ENCODE peak calls at places on chromosome 11, in five cellular contexts. One of them, this sample, is unnamed.

GRCh38 chr11:111797145-111797581 is 31.0 kb upstream of the PPP2R1B start:
- DNase-seq in progenitor cell of endocrine pancreas: no peak
- DNase-seq in chondrocyte: no peak
- DNase-seq in astrocyte of the spinal cord: peak
- DNase-seq in WERI-Rb-1: no peak
- DNase-seq in this sample: no peak

GRCh38 chr11:133082453-133082781 is 449.9 kb downstream of the OPCML start:
- DNase-seq in progenitor cell of endocrine pancreas: no peak
- DNase-seq in WERI-Rb-1: peak
- DNase-seq in astrocyte of the spinal cord: no peak
- DNase-seq in chondrocyte: no peak
- DNase-seq in this sample: peak

GRCh38 chr11:104163100-104164027 is 583 bp downstream of the PDGFD start:
- DNase-seq in WERI-Rb-1: no peak
- DNase-seq in astrocyte of the spinal cord: peak
- DNase-seq in chondrocyte: no peak
- DNase-seq in progenitor cell of endocrine pancreas: no peak
- DNase-seq in this sample: peak

GRCh38 chr11:112248216-112248615 is 12.4 kb downstream of the PLET1 start:
- DNase-seq in WERI-Rb-1: no peak
- DNase-seq in progenitor cell of endocrine pancreas: no peak
- DNase-seq in chondrocyte: no peak
- DNase-seq in astrocyte of the spinal cord: peak
- DNase-seq in this sample: no peak

GRCh38 chr11:33701302-33701701 is 676 bp upstream of the C11orf91 start:
- DNase-seq in WERI-Rb-1: no peak
- DNase-seq in chondrocyte: no peak
- DNase-seq in astrocyte of the spinal cord: no peak
- DNase-seq in progenitor cell of endocrine pancreas: no peak
- DNase-seq in this sample: no peak

GRCh38 chr11:13094930-13095687 is 86.0 kb downstream of the RASSF10 start:
- DNase-seq in WERI-Rb-1: no peak
- DNase-seq in chondrocyte: no peak
- DNase-seq in astrocyte of the spinal cord: no peak
- DNase-seq in progenitor cell of endocrine pancreas: no peak
- DNase-seq in this sample: no peak

GRCh38 chr11:20609727-20610707 is 10.6 kb downstream of the SLC6A5 start:
- DNase-seq in progenitor cell of endocrine pancreas: peak
- DNase-seq in chondrocyte: no peak
- DNase-seq in WERI-Rb-1: peak
- DNase-seq in astrocyte of the spinal cord: peak
- DNase-seq in this sample: peak

GRCh38 chr11:10743354-10744035 is 7.6 kb upstream of the CTR9 start:
- DNase-seq in astrocyte of the spinal cord: no peak
- DNase-seq in WERI-Rb-1: no peak
- DNase-seq in chondrocyte: no peak
- DNase-seq in progenitor cell of endocrine pancreas: no peak
- DNase-seq in this sample: no peak

GRCh38 chr11:59545179-59546020 is 34.1 kb downstream of the OR4D9 start:
- DNase-seq in chondrocyte: no peak
- DNase-seq in progenitor cell of endocrine pancreas: no peak
- DNase-seq in WERI-Rb-1: no peak
- DNase-seq in astrocyte of the spinal cord: peak
- DNase-seq in this sample: no peak

GRCh38 chr11:36490026-36490806 is 19.9 kb downstream of the TRAF6 start:
- DNase-seq in progenitor cell of endocrine pancreas: no peak
- DNase-seq in astrocyte of the spinal cord: no peak
- DNase-seq in chondrocyte: no peak
- DNase-seq in WERI-Rb-1: no peak
- DNase-seq in this sample: no peak

GRCh38 chr11:36488096-36488495 is 22.0 kb downstream of the TRAF6 start:
- DNase-seq in chondrocyte: no peak
- DNase-seq in progenitor cell of endocrine pancreas: no peak
- DNase-seq in astrocyte of the spinal cord: no peak
- DNase-seq in WERI-Rb-1: no peak
- DNase-seq in this sample: no peak

GRCh38 chr11:36487619-36488018 is 22.5 kb downstream of the TRAF6 start:
- DNase-seq in WERI-Rb-1: no peak
- DNase-seq in progenitor cell of endocrine pancreas: no peak
- DNase-seq in astrocyte of the spinal cord: no peak
- DNase-seq in chondrocyte: no peak
- DNase-seq in this sample: no peak

GRCh38 chr11:36493332-36493731 is 16.7 kb downstream of the TRAF6 start:
- DNase-seq in WERI-Rb-1: no peak
- DNase-seq in progenitor cell of endocrine pancreas: no peak
- DNase-seq in astrocyte of the spinal cord: no peak
- DNase-seq in chondrocyte: no peak
- DNase-seq in this sample: no peak

GRCh38 chr11:36492724-36493304 is 17.3 kb downstream of the TRAF6 start:
- DNase-seq in WERI-Rb-1: peak
- DNase-seq in astrocyte of the spinal cord: peak
- DNase-seq in chondrocyte: no peak
- DNase-seq in progenitor cell of endocrine pancreas: no peak
- DNase-seq in this sample: no peak
- TF ChIP-seq CTCF in WERI-Rb-1: peak
- TF ChIP-seq CTCF in astrocyte of the spinal cord: peak
- TF ChIP-seq CTCF in chondrocyte: peak
- TF ChIP-seq CTCF in progenitor cell of endocrine pancreas: peak
- TF ChIP-seq CTCF in this sample: peak

DNA sequence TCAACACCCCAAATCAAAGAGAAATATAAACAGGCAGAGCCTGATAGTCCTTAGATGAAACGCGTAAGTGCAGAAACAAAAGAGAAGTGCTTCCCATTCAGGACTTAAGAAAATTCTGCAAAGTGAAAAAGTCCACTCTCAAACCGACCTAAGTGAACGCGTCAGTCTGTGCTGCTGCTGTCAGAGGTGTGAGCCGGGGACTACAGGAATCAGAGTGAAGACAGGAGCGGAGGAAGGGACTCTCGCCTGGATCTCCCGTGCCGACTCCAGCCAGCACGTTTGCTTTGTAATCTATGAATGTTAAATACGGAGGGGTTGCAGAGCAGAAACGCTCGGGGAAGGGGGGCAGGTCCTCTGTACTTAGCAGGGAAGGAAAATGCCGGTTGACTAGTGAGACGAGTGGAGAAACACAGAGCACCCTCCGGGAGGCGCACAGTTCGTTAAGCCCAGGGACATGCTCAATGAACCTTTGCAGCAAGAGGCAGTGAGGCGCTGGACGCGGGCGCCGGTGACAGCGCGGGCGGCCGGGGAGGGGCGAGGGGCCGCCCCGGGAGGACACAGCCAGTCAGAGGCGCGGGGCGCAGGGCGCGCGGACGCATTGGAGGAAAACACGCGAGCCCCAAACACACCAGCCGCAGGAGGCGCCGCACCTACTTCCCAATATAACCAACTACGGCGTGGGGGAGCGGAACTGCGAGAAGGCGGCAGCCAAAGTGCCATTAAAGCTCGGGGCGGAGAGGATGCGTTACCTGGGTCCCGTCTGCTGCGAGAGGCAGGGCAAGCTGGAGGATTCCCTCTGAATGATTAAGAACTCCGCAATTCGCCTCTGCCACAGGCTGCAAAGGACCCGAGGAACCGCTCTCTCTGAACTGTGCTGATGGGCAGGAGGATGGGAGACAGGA is at the start of gene CNTN5:
- DNase-seq in progenitor cell of endocrine pancreas: peak
- DNase-seq in chondrocyte: peak
- DNase-seq in astrocyte of the spinal cord: peak
- DNase-seq in WERI-Rb-1: peak
- DNase-seq in this sample: peak
- TF ChIP-seq CTCF in progenitor cell of endocrine pancreas: no peak
- TF ChIP-seq CTCF in chondrocyte: peak
- TF ChIP-seq CTCF in astrocyte of the spinal cord: no peak
- TF ChIP-seq CTCF in WERI-Rb-1: peak
- TF ChIP-seq CTCF in this sample: no peak

GRCh38 chr11:1825039-1825740 is 9.6 kb upstream of the SYT8 start:
- DNase-seq in WERI-Rb-1: peak
- DNase-seq in progenitor cell of endocrine pancreas: peak
- DNase-seq in chondrocyte: peak
- DNase-seq in astrocyte of the spinal cord: no peak
- DNase-seq in this sample: peak

GRCh38 chr11:1825785-1826451 is 8.9 kb upstream of the SYT8 start:
- DNase-seq in chondrocyte: peak
- DNase-seq in astrocyte of the spinal cord: no peak
- DNase-seq in progenitor cell of endocrine pancreas: no peak
- DNase-seq in WERI-Rb-1: peak
- DNase-seq in this sample: no peak

GRCh38 chr11:1827095-1827797 is 7.5 kb upstream of the SYT8 start:
- DNase-seq in progenitor cell of endocrine pancreas: no peak
- DNase-seq in astrocyte of the spinal cord: peak
- DNase-seq in WERI-Rb-1: no peak
- DNase-seq in chondrocyte: peak
- DNase-seq in this sample: no peak

GRCh38 chr11:1827931-1828330 is 6.9 kb upstream of the SYT8 start:
- DNase-seq in astrocyte of the spinal cord: no peak
- DNase-seq in WERI-Rb-1: no peak
- DNase-seq in chondrocyte: peak
- DNase-seq in progenitor cell of endocrine pancreas: no peak
- DNase-seq in this sample: no peak

DNA sequence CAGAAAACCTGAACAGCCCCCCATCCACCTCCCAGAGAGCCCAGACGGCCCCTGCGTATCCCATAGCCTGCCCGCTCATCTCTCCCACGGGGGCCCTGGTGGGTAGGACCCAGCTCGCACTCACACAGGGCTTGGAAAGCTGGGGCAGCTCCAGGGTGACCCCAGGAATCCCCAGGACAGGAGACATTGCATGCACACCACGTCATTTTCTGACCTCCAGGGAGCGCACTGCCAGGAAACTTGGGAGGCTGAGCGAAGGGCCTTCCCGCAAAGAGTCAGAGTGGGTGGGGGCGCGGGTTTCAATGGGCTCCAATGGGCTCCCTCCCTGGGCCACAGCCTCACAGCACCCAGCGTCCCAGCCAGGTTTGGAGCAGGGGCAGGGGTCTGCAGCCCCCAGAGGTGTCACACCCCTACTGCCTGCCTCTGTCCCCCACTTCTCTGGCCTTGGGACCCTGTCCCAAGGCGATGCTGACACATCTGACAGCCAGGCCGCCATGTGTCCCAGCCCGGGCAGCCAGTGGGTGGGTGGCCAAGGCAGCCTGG is 8.2 kb upstream of the SYT8 start:
- DNase-seq in WERI-Rb-1: peak
- DNase-seq in progenitor cell of endocrine pancreas: no peak
- DNase-seq in astrocyte of the spinal cord: peak
- DNase-seq in chondrocyte: peak
- DNase-seq in this sample: no peak
- TF ChIP-seq CTCF in WERI-Rb-1: peak
- TF ChIP-seq CTCF in progenitor cell of endocrine pancreas: no peak
- TF ChIP-seq CTCF in astrocyte of the spinal cord: peak
- TF ChIP-seq CTCF in chondrocyte: peak
- TF ChIP-seq CTCF in this sample: no peak

GRCh38 chr11:75269896-75270295 is 29.3 kb downstream of the TPBGL start:
- DNase-seq in WERI-Rb-1: no peak
- DNase-seq in astrocyte of the spinal cord: no peak
- DNase-seq in progenitor cell of endocrine pancreas: no peak
- DNase-seq in chondrocyte: peak
- DNase-seq in this sample: no peak
- TF ChIP-seq CTCF in WERI-Rb-1: no peak
- TF ChIP-seq CTCF in astrocyte of the spinal cord: no peak
- TF ChIP-seq CTCF in progenitor cell of endocrine pancreas: no peak
- TF ChIP-seq CTCF in chondrocyte: no peak
- TF ChIP-seq CTCF in this sample: no peak

GRCh38 chr11:46446343-46446751 is 54.8 kb upstream of the CHRM4 start:
- DNase-seq in progenitor cell of endocrine pancreas: no peak
- DNase-seq in astrocyte of the spinal cord: peak
- DNase-seq in chondrocyte: no peak
- DNase-seq in WERI-Rb-1: no peak
- DNase-seq in this sample: no peak
- TF ChIP-seq CTCF in progenitor cell of endocrine pancreas: no peak
- TF ChIP-seq CTCF in astrocyte of the spinal cord: no peak
- TF ChIP-seq CTCF in chondrocyte: peak
- TF ChIP-seq CTCF in WERI-Rb-1: no peak
- TF ChIP-seq CTCF in this sample: no peak